ENCODE peak calls at places on chromosomes 16 and 17, in nine cellular contexts. Q is CD8-positive, alpha-beta T cell; L is CD8-positive, alpha-beta memory T cell; B is CD4-positive, CD25-positive, alpha-beta regulatory T cell; N is PC-3; S is adipocyte; U is heart left ventricle; G is SK-N-SH; O is adrenal gland. R is an unnamed sample.

GRCh38 chr17:45346255-45347015 is 29.6 kb upstream of the MAP3K14 start:
- DNase-seq in G (no peak), N (no peak), O (peak), Q (no peak), U (no peak), L (no peak), B (no peak), S (no peak), R (no peak)

GRCh38 chr16:10971560-10971961 is 27.2 kb downstream of the CLEC16A start:
- DNase-seq in G (peak), S (peak), U (peak), N (peak), B (peak), L (no peak), O (peak), Q (no peak), R (peak)

GRCh38 chr17:21379080-21379711 is 3.0 kb downstream of the KCNJ12 start:
- DNase-seq in N (no peak), U (peak), S (no peak), Q (no peak), G (no peak), B (no peak), O (peak), L (no peak), R (no peak)

GRCh38 chr16:11181889-11182279 is 74.1 kb downstream of the SOCS1 start:
- DNase-seq in G (no peak), Q (no peak), U (no peak), S (no peak), B (no peak), N (no peak), O (no peak), L (no peak), R (no peak)

GRCh38 chr17:78383725-78384471 is 5.4 kb downstream of the PGS1 start:
- DNase-seq in G (no peak), U (peak), N (peak), Q (no peak), O (peak), L (no peak), S (peak), B (no peak), R (no peak)

GRCh38 chr16:81293909-81294802 is 20.6 kb upstream of the GAN start:
- DNase-seq in S (peak), N (peak), G (no peak), Q (no peak), B (no peak), U (no peak), L (no peak), O (no peak), R (no peak)

GRCh38 chr17:67558740-67559380 is 158.9 kb upstream of the NOL11 start:
- DNase-seq in L (no peak), G (no peak), B (no peak), O (peak), N (no peak), U (no peak), S (peak), Q (no peak), R (no peak)

GRCh38 chr17:80116276-80116922 is 15.0 kb downstream of the GAA start:
- DNase-seq in O (no peak), S (no peak), Q (no peak), U (no peak), G (no peak), N (no peak), B (no peak), L (no peak), R (no peak)

GRCh38 chr16:13453938-13454553 is 465.9 kb upstream of the ERCC4 start:
- DNase-seq in B (peak), Q (no peak), O (peak), L (no peak), U (no peak), S (peak), N (peak), G (peak), R (peak)

GRCh38 chr17:15109608-15110007 is 155.5 kb downstream of the PMP22 start:
- DNase-seq in O (no peak), U (no peak), N (no peak), B (no peak), L (no peak), G (no peak), S (no peak), Q (no peak), R (no peak)
- H3K4me3 ChIP-seq in O (no peak), U (no peak), N (no peak), B (no peak), L (no peak), G (no peak), S (no peak), Q (no peak), R (no peak)

GRCh38 chr17:39231587-39232551 is 6.1 kb upstream of the STAC2 start:
- DNase-seq in N (peak), Q (peak), O (no peak), L (peak), B (peak), G (peak), S (peak), U (peak), R (peak)
- H3K4me3 ChIP-seq in N (no peak), Q (no peak), O (no peak), L (no peak), B (no peak), G (no peak), S (no peak), U (no peak), R (no peak)

GRCh38 chr17:75508122-75508719 is 7.1 kb downstream of the CASKIN2 start:
- DNase-seq in Q (no peak), U (no peak), B (no peak), L (no peak), S (no peak), G (no peak), N (no peak), O (peak), R (no peak)
- H3K4me3 ChIP-seq in Q (no peak), U (no peak), B (no peak), L (no peak), S (no peak), G (no peak), N (no peak), O (no peak), R (no peak)

DNA sequence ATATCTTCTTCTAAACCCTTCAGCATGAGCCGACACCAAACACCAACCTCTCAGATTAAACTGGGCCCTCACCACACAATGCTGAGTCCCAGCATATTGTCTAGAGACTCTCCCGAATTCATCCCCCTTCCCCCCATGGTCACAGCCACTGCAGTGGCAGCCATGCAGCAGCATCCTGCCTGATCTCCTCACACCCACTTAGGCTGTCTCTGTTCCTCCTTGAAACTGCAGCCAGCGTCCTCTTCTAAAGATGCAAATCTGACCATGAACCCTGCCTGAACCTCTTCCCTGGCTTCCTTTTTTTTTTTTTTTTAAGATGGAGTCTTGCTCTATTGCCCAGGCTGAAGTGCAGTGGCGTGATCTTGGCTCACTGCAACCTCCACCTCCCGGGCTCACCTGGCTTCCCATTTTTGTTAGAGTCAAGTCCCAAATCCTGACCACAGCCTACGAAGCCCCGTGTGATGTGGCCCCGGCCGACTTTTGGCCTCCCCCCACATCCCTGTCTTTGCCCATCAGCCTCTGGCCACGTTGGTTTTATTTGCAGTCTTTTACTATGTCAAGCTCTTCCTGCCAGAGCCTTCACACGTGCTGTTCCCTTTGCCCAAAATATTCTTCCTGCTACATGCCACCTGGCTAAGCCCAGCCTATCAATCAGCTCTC is 2.8 kb downstream of the FA2H start:
- DNase-seq in O (no peak), G (no peak), L (no peak), U (no peak), S (no peak), N (no peak), B (no peak), Q (peak), R (no peak)
- H3K4me3 ChIP-seq in O (no peak), G (no peak), L (no peak), U (no peak), S (no peak), N (no peak), B (no peak), Q (no peak), R (no peak)

GRCh38 chr17:16492613-16493290 is 759 bp upstream of the LRRC75A start:
- DNase-seq in G (no peak), U (no peak), L (no peak), O (no peak), B (no peak), N (no peak), S (no peak), Q (no peak), R (no peak)

GRCh38 chr17:16493470-16494048 is 1.6 kb upstream of the LRRC75A start:
- DNase-seq in S (no peak), O (no peak), N (no peak), B (no peak), Q (no peak), U (no peak), G (no peak), L (no peak), R (no peak)

GRCh38 chr17:16491131-16491702 is 776 bp downstream of the LRRC75A start:
- DNase-seq in B (no peak), L (peak), G (peak), O (no peak), S (peak), Q (peak), N (peak), U (no peak), R (no peak)

GRCh38 chr17:16488572-16488997 is 3.4 kb downstream of the LRRC75A start:
- DNase-seq in O (peak), G (no peak), Q (no peak), B (no peak), L (no peak), S (no peak), U (no peak), N (no peak), R (no peak)

DNA sequence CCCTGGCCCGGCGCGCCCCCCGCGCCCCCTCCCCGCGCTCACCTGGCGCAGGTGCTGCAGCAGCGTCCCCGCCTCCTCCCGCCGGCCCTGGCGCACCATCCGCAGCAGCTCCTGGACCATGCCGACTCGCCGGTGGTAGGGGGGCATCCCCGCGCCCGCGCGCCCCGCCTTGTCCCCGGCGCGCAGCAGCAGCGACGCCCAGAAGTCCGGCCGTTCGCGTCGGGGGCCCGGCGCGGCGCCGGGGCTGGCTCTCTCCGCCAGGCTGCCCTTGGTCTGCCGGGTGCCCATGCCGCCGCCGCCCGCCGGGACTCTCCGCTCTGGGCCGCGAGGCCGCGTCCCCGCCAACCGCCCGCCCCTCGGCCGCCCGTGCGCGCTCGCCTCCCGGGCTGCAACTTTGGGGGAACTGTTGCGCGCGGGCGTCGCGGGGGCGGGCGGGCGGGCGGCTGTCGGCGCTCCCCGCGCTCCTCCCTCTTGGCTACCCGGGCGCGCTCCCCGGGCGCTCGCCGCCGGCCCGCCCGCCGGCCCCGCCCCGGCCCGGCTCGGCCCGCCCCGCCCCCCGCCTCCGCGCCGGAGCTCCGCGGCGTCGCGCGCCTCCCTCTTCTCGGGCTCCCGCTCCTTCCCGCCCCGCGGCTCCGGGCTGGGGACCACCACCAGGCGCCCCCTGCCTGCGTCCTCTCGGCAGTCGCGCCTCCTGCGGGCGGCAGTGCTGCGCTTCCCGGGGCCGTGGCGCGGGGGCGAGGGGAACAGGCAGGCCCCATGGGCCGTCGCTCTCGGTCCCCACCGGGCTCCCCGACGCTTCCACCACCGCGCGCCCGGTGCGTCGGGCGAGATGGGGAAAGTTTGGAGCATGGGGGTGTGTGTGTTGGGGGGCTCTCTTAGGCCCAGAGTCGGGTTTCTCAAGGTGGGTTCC is at the start of gene LRRC75A:
- DNase-seq in N (peak), B (peak), U (peak), G (peak), Q (peak), S (peak), O (no peak), L (peak), R (peak)
- H3K4me3 ChIP-seq in N (peak), B (peak), U (peak), G (peak), Q (peak), S (peak), O (peak), L (peak), R (peak)

DNA sequence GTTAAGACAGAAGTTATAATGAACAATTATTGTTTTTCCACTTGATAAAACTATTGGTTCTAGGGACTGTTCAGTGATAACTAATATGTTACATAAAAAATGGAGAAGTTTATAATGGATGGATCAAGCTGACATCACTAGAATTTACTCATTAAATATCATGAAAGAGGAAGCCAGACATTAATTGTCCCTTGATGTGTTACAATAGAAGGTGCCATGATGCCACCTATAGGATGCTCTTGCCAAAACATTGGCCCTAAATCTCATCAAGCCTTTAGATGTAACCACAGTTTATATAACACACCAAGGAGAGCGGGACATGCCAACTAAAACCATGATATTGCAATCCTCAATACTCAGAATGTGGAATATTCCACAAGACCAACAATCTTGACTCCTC is 147.9 kb upstream of the MON1B start:
- DNase-seq in N (peak), G (peak), U (no peak), Q (no peak), O (no peak), S (peak), B (no peak), L (no peak), R (peak)
- H3K4me3 ChIP-seq in N (no peak), G (no peak), U (no peak), Q (no peak), O (no peak), S (no peak), B (no peak), L (no peak), R (no peak)